ENCODE peak calls at places on chromosomes 12 and 14, in ten cellular contexts. A is PC-3; F is GM23338; I is thoracic aorta; P is mammary epithelial cell; C is pancreas; O is CD8-positive, alpha-beta T cell; M is hepatocyte; J is spleen; S is HCT116. Y is an unnamed sample. For H3K36me3, the result is how much of the 10 kb centered on the place peaks cover.

GRCh38 chr12:57401165-57401564 is 29.7 kb downstream of the R3HDM2 start:
- DNase-seq in A (no peak), F (no peak), I (no peak), P (no peak), C (no peak), O (no peak), M (no peak), J (no peak), S (no peak), Y (no peak)

GRCh38 chr14:69685716-69686115 is 74.3 kb downstream of the SUSD6 start:
- DNase-seq in A (peak), F (no peak), I (no peak), P (peak), C (peak), O (no peak), M (peak), J (no peak), S (no peak), Y (no peak)

GRCh38 chr12:64265839-64266238 is 43.7 kb upstream of the KICS2 start:
- DNase-seq in A (no peak), F (no peak), I (no peak), P (no peak), C (no peak), O (no peak), M (no peak), J (no peak), S (no peak), Y (no peak)

GRCh38 chr14:36028218-36028617 is 148.3 kb downstream of the PTCSC3 start:
- DNase-seq in A (peak), F (peak), I (no peak), P (peak), C (no peak), O (no peak), M (no peak), J (no peak), S (no peak), Y (no peak)

GRCh38 chr14:97180304-97181200 is 383.4 kb downstream of the VRK1 start:
- DNase-seq in A (peak), F (no peak), I (no peak), P (no peak), C (no peak), O (no peak), M (peak), J (no peak), S (peak), Y (no peak)

GRCh38 chr12:26121841-26122680 is 2.8 kb downstream of the BHLHE41 start:
- DNase-seq in A (peak), F (peak), I (no peak), P (no peak), C (peak), O (peak), M (peak), J (peak), S (no peak), Y (peak)

GRCh38 chr12:76303365-76303764 is 44.9 kb downstream of the BBS10 start:
- DNase-seq in A (peak), F (no peak), I (no peak), P (no peak), C (no peak), O (no peak), M (no peak), J (no peak), S (no peak), Y (no peak)

GRCh38 chr12:83042441-83043215 is 355.9 kb downstream of the TMTC2 start:
- DNase-seq in A (no peak), F (peak), I (no peak), P (no peak), C (no peak), O (no peak), M (no peak), J (no peak), S (no peak), Y (no peak)

GRCh38 chr12:120710805-120711296 is 593 bp downstream of the UNC119B start:
- DNase-seq in A (no peak), F (peak), I (no peak), P (peak), C (no peak), O (peak), M (peak), J (peak), S (no peak), Y (peak)

DNA sequence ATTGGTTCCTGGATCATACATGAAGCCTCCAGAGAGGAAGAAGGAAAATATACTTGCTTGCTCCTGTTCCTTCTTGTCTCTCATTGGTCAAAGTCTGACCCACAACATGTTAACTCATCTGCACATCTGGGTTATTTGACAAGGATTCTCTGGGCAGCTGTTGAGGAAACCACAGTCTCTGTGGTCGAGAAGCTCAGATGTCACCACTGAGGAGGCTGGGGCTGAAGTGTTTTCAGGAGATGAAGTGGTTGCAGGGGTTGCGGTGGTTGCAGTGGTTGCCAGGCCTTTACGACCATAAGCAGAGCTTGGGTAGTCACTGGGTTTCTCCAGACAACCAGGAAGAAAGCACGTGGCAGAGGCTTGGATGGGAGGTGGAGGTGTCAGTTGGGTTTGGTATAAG is 265.0 kb upstream of the LRIG3 start:
- DNase-seq in A (no peak), F (no peak), I (no peak), P (no peak), C (no peak), O (no peak), M (no peak), J (no peak), S (no peak), Y (no peak)
- H3K27ac ChIP-seq in A (no peak), F (no peak), I (no peak), P (no peak), C (no peak), O (no peak), M (no peak), J (no peak), S (no peak), Y (no peak)

DNA sequence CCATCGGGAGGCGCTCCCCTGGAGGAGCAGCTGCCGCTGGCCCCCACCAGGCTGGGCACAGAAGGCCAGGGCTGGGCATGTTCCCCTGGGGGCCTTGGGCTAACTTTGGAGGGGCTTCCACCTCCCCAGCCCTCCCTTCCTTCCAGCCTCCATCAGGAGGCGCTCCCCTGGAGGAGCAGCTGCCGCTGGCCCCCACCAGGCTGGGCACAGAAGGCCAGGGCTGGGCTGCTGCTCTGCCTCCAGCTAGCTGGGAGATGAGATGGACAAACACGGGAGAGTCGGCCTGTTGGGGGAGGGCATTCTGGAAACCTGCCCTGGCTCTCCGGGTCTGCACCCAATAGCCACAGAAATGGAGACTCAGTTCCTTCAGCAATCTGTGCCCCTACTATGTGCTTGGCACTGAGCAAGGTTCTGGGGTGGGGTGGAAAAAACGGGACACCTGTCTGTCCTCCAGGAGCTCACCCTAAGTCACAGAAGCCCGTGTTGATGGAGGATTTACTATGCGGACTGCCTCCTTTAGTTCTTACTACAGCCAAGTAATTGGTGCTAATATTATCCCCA is 39.0 kb upstream of the CORO1C start:
- DNase-seq in A (no peak), F (no peak), I (no peak), P (no peak), C (no peak), O (no peak), M (no peak), J (no peak), S (no peak), Y (no peak)
- H3K36me3 ChIP-seq in A (under half), F (under half), I (under half), P (under half), C (under half), O (under half), M (under half), J (under half), S (under half), Y (under half)

GRCh38 chr14:21090940-21091663 is 7.4 kb downstream of the ZNF219 start:
- DNase-seq in A (no peak), F (no peak), I (no peak), P (no peak), C (no peak), O (no peak), M (no peak), J (peak), S (no peak), Y (no peak)

GRCh38 chr14:21089877-21090193 is 8.6 kb downstream of the ZNF219 start:
- DNase-seq in A (no peak), F (no peak), I (no peak), P (no peak), C (no peak), O (no peak), M (no peak), J (no peak), S (no peak), Y (no peak)

GRCh38 chr14:21091784-21092146 is 6.7 kb downstream of the ZNF219 start:
- DNase-seq in A (no peak), F (no peak), I (no peak), P (no peak), C (no peak), O (no peak), M (no peak), J (peak), S (no peak), Y (peak)

GRCh38 chr14:21089271-21089670 is 9.2 kb downstream of the ZNF219 start:
- DNase-seq in A (no peak), F (no peak), I (no peak), P (no peak), C (no peak), O (no peak), M (no peak), J (no peak), S (no peak), Y (no peak)

GRCh38 chr14:21090194-21090939 is 8.1 kb downstream of the ZNF219 start:
- DNase-seq in A (no peak), F (peak), I (no peak), P (no peak), C (peak), O (no peak), M (no peak), J (peak), S (no peak), Y (peak)
- TF ChIP-seq CTCF in A (peak), F (peak), I (peak), P (peak), C (no peak), O (no peak), M (peak), J (peak), S (peak), Y (peak)

DNA sequence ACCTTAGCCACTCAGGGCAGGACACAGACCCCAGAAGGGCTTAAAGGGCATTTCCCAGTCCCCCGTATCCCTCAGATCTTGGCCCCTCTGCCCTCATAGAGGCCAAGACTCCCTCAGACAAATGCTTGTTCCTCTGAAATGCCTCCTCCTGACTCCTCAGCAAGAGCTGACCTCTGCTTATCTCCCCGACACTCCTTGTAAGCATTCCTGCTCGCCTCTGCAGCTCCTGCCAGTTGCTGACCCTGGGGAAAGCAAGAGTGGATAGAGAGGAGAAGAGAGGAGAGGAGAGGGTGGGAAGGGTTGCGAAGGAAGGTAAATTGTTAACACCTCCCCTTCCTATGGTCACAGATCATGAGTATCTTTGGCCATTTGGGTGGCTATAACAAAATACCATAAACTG is 7.1 kb downstream of the SERPINA5 start:
- DNase-seq in A (no peak), F (no peak), I (no peak), P (no peak), C (no peak), O (no peak), M (no peak), J (no peak), S (no peak), Y (no peak)
- H3K27ac ChIP-seq in A (no peak), F (no peak), I (no peak), P (no peak), C (no peak), O (no peak), M (peak), J (peak), S (no peak), Y (no peak)

GRCh38 chr12:31906581-31907286 is 52.5 kb upstream of the RESF1 start:
- DNase-seq in A (no peak), F (no peak), I (no peak), P (no peak), C (no peak), O (no peak), M (no peak), J (no peak), S (no peak), Y (no peak)
- H3K36me3 ChIP-seq in A (under half), F (under half), I (under half), P (under half), C (under half), O (under half), M (under half), J (under half), S (under half), Y (under half)

GRCh38 chr14:77197988-77198387 is 16.4 kb downstream of the TMEM63C start:
- DNase-seq in A (no peak), F (no peak), I (no peak), P (no peak), C (no peak), O (no peak), M (no peak), J (peak), S (no peak), Y (no peak)
- TF ChIP-seq CTCF in A (no peak), F (no peak), I (no peak), P (no peak), C (no peak), O (no peak), M (no peak), J (no peak), S (no peak), Y (no peak)

DNA sequence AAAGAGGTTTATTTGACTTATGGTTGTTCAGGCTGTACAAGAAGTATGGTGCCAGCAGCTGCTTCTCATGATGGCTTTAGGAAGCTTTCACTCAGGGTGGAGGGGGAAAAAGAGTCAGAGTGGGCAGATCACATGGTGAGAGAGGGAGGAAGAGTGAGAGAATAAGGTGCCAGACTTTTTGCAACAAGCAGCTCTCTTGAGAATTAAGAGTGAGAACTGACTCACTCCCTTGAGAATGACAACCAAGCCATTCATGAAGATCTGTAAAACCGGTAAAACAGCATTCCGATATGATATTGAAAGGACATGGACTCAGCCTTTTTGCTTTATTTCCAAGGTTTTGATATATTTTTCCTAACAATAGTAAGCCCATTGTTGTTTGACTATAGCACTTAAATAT is 501.2 kb downstream of the GALC start:
- DNase-seq in A (peak), F (peak), I (no peak), P (peak), C (no peak), O (no peak), M (peak), J (no peak), S (no peak), Y (no peak)
- H3K27ac ChIP-seq in A (peak), F (no peak), I (no peak), P (peak), C (no peak), O (no peak), M (peak), J (no peak), S (no peak), Y (no peak)

DNA sequence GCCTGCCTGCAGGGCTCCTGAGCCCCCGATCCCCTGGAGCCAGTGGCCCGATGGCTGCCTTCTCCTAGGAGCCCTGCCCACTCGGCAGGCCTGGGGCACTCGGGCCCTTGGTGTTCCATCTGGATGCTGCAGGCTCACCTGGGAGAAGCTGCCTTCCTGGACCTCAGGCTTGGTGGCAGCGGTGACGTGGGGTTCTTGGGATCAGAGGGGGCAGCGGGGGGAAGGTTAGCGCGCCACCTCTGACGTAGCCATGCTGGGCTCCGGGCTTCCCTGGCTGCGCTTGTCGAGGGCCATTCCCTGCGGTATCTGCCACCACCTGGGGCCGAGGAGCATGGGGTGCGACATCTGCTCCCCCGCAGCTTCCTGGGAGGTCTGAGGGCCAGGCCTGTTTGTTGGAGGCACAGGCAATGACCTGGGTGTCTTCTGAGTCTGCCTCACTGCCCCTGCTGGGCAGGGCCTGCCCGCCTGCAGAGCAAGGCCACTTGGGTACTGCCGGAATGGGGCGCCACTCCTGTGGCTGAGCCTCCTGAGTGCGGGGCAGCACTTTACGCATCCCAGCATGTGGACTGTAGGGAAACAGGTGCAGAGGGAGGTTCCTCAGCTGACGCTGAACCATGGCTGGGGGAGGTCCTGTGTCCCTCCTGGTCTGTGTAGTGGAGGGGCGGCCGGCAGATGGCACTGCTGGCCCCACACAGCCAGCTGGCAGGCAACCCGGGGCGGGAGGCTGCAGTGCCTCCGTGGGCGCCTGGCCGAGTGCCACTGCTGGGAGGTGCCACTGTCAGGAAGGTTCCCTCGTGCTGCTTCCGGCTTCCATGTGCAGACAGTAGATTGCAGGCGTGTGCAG is 20.3 kb downstream of the MTA1 start:
- DNase-seq in A (no peak), F (no peak), I (no peak), P (peak), C (no peak), O (no peak), M (no peak), J (no peak), S (no peak), Y (no peak)
- H3K36me3 ChIP-seq in A (under half), F (under half), I (under half), P (under half), C (under half), O (under half), M (under half), J (under half), S (under half), Y (under half)

DNA sequence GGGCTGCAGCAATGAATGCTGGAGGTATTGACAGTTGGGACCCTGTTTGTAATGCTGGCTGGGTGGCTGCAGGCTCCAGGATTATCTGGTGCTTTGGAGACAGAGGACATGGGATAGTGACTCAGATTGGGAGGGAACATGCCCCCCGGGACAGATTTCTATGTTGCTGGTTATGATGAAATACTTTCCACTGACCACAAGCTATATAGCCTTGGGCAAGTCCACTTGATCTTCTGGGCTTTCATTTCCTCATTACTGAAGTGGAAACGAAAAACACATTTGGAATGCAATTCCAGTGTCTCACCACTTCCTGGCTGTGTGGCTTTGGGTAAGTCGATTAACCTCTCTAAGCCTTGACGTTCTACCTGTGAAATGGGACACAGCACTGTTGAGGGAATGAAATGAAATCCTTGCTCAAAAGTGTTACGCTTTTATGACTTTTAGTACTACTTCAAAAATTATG is 6.3 kb upstream of the TPCN1 start:
- DNase-seq in A (peak), F (no peak), I (no peak), P (peak), C (no peak), O (no peak), M (peak), J (no peak), S (peak), Y (no peak)
- TF ChIP-seq CTCF in A (no peak), F (no peak), I (no peak), P (no peak), C (no peak), O (no peak), M (no peak), J (peak), S (no peak), Y (no peak)

GRCh38 chr12:2049604-2050540 is 2.9 kb upstream of the CACNA1C start:
- DNase-seq in A (no peak), F (peak), I (no peak), P (no peak), C (no peak), O (no peak), M (peak), J (no peak), S (no peak), Y (no peak)

GRCh38 chr12:2053675-2054070 is 886 bp downstream of the CACNA1C start:
- DNase-seq in A (no peak), F (peak), I (no peak), P (no peak), C (no peak), O (no peak), M (peak), J (no peak), S (no peak), Y (no peak)

GRCh38 chr12:2051700-2052625 is 824 bp upstream of the CACNA1C start:
- DNase-seq in A (no peak), F (peak), I (no peak), P (no peak), C (no peak), O (no peak), M (peak), J (no peak), S (no peak), Y (no peak)

GRCh38 chr12:2054091-2055018 is 1.6 kb downstream of the CACNA1C start:
- DNase-seq in A (no peak), F (peak), I (no peak), P (no peak), C (no peak), O (no peak), M (peak), J (no peak), S (no peak), Y (no peak)

DNA sequence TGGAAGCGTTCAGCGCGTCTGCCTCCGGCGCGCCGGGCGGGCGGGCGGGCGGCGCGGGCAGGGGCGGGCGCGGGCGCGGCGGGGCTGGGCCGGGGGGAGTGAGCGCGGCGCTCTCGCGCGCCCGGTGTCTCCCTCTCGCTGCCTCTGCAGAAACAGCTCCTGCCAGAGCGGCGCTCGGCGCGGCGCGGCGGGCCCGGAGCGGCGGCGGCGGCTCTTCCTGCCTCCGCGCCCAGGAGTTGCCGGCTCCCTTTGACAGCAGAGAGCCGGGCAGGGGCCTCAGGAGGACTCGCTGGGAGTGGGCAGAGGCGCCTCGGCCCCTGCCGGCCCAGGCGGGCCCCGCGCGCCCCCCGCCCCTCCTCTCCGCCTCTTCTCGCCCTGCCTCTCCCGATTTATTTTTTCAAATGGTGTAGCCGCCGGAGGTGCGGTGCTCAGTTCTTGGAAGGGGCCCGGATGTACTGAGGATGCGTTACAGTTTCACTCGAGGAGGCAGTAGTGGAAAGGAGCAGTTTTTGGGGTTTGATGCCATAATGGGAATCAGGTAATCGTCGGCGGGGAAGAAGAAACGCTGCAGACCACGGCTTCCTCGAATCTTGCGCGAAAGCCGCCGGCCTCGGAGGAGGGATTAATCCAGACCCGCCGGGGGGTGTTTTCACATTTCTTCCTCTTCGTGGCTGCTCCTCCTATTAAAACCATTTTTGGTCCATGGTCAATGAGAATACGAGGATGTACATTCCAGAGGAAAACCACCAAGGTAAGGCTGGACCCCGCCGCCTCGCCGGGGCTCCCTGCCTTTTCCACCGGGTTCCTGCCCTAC is at the start of gene CACNA1C:
- DNase-seq in A (no peak), F (peak), I (no peak), P (peak), C (no peak), O (peak), M (peak), J (peak), S (no peak), Y (peak)
- H3K27ac ChIP-seq in A (no peak), F (no peak), I (peak), P (no peak), C (no peak), O (no peak), M (peak), J (peak), S (no peak), Y (peak)

Y was measured in colonic mucosa.